ENCODE peak calls at places on chromosomes 12 and 14, in ten cellular contexts. One of them, this sample, is unnamed.

GRCh38 chr12:61367281-61367785 is 892.9 kb upstream of the USP15 start:
- DNase-seq in retina: no peak
- DNase-seq in endothelial cell: no peak
- DNase-seq in mucosa of descending colon: no peak
- DNase-seq in memory B cell: no peak
- DNase-seq in AG08396: no peak
- DNase-seq in fibroblast of the aortic adventitia: no peak
- DNase-seq in posterior cingulate gyrus: no peak
- DNase-seq in CD4-positive, alpha-beta T cell: no peak
- DNase-seq in LoVo: no peak
- DNase-seq in this sample: no peak

GRCh38 chr12:103673891-103674375 is 86.9 kb downstream of the STAB2 start:
- DNase-seq in retina: no peak
- DNase-seq in endothelial cell: no peak
- DNase-seq in mucosa of descending colon: peak
- DNase-seq in memory B cell: no peak
- DNase-seq in AG08396: no peak
- DNase-seq in fibroblast of the aortic adventitia: no peak
- DNase-seq in posterior cingulate gyrus: no peak
- DNase-seq in CD4-positive, alpha-beta T cell: no peak
- DNase-seq in LoVo: peak
- DNase-seq in this sample: no peak

GRCh38 chr12:12099102-12099501 is 28.4 kb downstream of the BCL2L14 start:
- DNase-seq in retina: no peak
- DNase-seq in endothelial cell: no peak
- DNase-seq in mucosa of descending colon: no peak
- DNase-seq in memory B cell: no peak
- DNase-seq in AG08396: no peak
- DNase-seq in fibroblast of the aortic adventitia: no peak
- DNase-seq in posterior cingulate gyrus: no peak
- DNase-seq in CD4-positive, alpha-beta T cell: no peak
- DNase-seq in LoVo: no peak
- DNase-seq in this sample: no peak

GRCh38 chr12:20549115-20549719 is 145.9 kb upstream of the SLCO1C1 start:
- DNase-seq in retina: peak
- DNase-seq in endothelial cell: peak
- DNase-seq in mucosa of descending colon: peak
- DNase-seq in memory B cell: no peak
- DNase-seq in AG08396: peak
- DNase-seq in fibroblast of the aortic adventitia: peak
- DNase-seq in posterior cingulate gyrus: peak
- DNase-seq in CD4-positive, alpha-beta T cell: no peak
- DNase-seq in LoVo: no peak
- DNase-seq in this sample: peak

GRCh38 chr12:94504386-94504785 is 44.7 kb upstream of the CEP83 start:
- DNase-seq in retina: no peak
- DNase-seq in endothelial cell: no peak
- DNase-seq in mucosa of descending colon: no peak
- DNase-seq in memory B cell: no peak
- DNase-seq in AG08396: no peak
- DNase-seq in fibroblast of the aortic adventitia: no peak
- DNase-seq in posterior cingulate gyrus: no peak
- DNase-seq in CD4-positive, alpha-beta T cell: no peak
- DNase-seq in LoVo: no peak
- DNase-seq in this sample: no peak

GRCh38 chr12:127926004-127926403 is 341.0 kb upstream of the TMEM132C start:
- DNase-seq in retina: peak
- DNase-seq in endothelial cell: no peak
- DNase-seq in mucosa of descending colon: peak
- DNase-seq in memory B cell: no peak
- DNase-seq in AG08396: peak
- DNase-seq in fibroblast of the aortic adventitia: peak
- DNase-seq in posterior cingulate gyrus: peak
- DNase-seq in CD4-positive, alpha-beta T cell: no peak
- DNase-seq in LoVo: no peak
- DNase-seq in this sample: peak

GRCh38 chr14:73289308-73289707 is 52.0 kb downstream of the PAPLN start:
- DNase-seq in retina: no peak
- DNase-seq in endothelial cell: no peak
- DNase-seq in mucosa of descending colon: no peak
- DNase-seq in memory B cell: no peak
- DNase-seq in AG08396: no peak
- DNase-seq in fibroblast of the aortic adventitia: no peak
- DNase-seq in posterior cingulate gyrus: no peak
- DNase-seq in CD4-positive, alpha-beta T cell: no peak
- DNase-seq in LoVo: no peak
- DNase-seq in this sample: no peak

GRCh38 chr14:68961781-68962584 is 17.1 kb downstream of the ACTN1 start:
- DNase-seq in retina: no peak
- DNase-seq in endothelial cell: no peak
- DNase-seq in mucosa of descending colon: no peak
- DNase-seq in memory B cell: no peak
- DNase-seq in AG08396: no peak
- DNase-seq in fibroblast of the aortic adventitia: no peak
- DNase-seq in posterior cingulate gyrus: peak
- DNase-seq in CD4-positive, alpha-beta T cell: no peak
- DNase-seq in LoVo: no peak
- DNase-seq in this sample: peak

GRCh38 chr14:100893760-100894159 is 9.8 kb downstream of the RTL1 start:
- DNase-seq in retina: no peak
- DNase-seq in endothelial cell: no peak
- DNase-seq in mucosa of descending colon: no peak
- DNase-seq in memory B cell: no peak
- DNase-seq in AG08396: no peak
- DNase-seq in fibroblast of the aortic adventitia: no peak
- DNase-seq in posterior cingulate gyrus: no peak
- DNase-seq in CD4-positive, alpha-beta T cell: no peak
- DNase-seq in LoVo: no peak
- DNase-seq in this sample: no peak

GRCh38 chr14:95255487-95255886 is 64.2 kb downstream of the CLMN start:
- DNase-seq in retina: no peak
- DNase-seq in endothelial cell: peak
- DNase-seq in mucosa of descending colon: peak
- DNase-seq in memory B cell: no peak
- DNase-seq in AG08396: no peak
- DNase-seq in fibroblast of the aortic adventitia: peak
- DNase-seq in posterior cingulate gyrus: no peak
- DNase-seq in CD4-positive, alpha-beta T cell: no peak
- DNase-seq in LoVo: peak
- DNase-seq in this sample: peak

GRCh38 chr12:54173906-54174471 is 14.8 kb downstream of the SMUG1 start:
- DNase-seq in retina: peak
- DNase-seq in endothelial cell: no peak
- DNase-seq in mucosa of descending colon: no peak
- DNase-seq in memory B cell: no peak
- DNase-seq in AG08396: no peak
- DNase-seq in fibroblast of the aortic adventitia: no peak
- DNase-seq in posterior cingulate gyrus: no peak
- DNase-seq in CD4-positive, alpha-beta T cell: no peak
- DNase-seq in LoVo: no peak
- DNase-seq in this sample: no peak

GRCh38 chr12:83753205-83753604 is 1066.5 kb downstream of the TMTC2 start:
- DNase-seq in retina: no peak
- DNase-seq in endothelial cell: no peak
- DNase-seq in mucosa of descending colon: no peak
- DNase-seq in memory B cell: no peak
- DNase-seq in AG08396: no peak
- DNase-seq in fibroblast of the aortic adventitia: no peak
- DNase-seq in posterior cingulate gyrus: no peak
- DNase-seq in CD4-positive, alpha-beta T cell: no peak
- DNase-seq in LoVo: no peak
- DNase-seq in this sample: no peak

GRCh38 chr14:105742531-105742848 is 216.1 kb downstream of the TMEM121 start:
- DNase-seq in retina: no peak
- DNase-seq in endothelial cell: no peak
- DNase-seq in mucosa of descending colon: no peak
- DNase-seq in memory B cell: no peak
- DNase-seq in AG08396: no peak
- DNase-seq in fibroblast of the aortic adventitia: no peak
- DNase-seq in posterior cingulate gyrus: no peak
- DNase-seq in CD4-positive, alpha-beta T cell: no peak
- DNase-seq in LoVo: no peak
- DNase-seq in this sample: no peak

GRCh38 chr12:64621257-64621942 is 11.1 kb downstream of the RASSF3 start:
- DNase-seq in retina: no peak
- DNase-seq in endothelial cell: no peak
- DNase-seq in mucosa of descending colon: no peak
- DNase-seq in memory B cell: peak
- DNase-seq in AG08396: peak
- DNase-seq in fibroblast of the aortic adventitia: peak
- DNase-seq in posterior cingulate gyrus: no peak
- DNase-seq in CD4-positive, alpha-beta T cell: no peak
- DNase-seq in LoVo: no peak
- DNase-seq in this sample: peak

GRCh38 chr14:65997350-65997749 is 488.8 kb upstream of the CCDC196 start:
- DNase-seq in retina: no peak
- DNase-seq in endothelial cell: no peak
- DNase-seq in mucosa of descending colon: no peak
- DNase-seq in memory B cell: no peak
- DNase-seq in AG08396: no peak
- DNase-seq in fibroblast of the aortic adventitia: no peak
- DNase-seq in posterior cingulate gyrus: no peak
- DNase-seq in CD4-positive, alpha-beta T cell: no peak
- DNase-seq in LoVo: no peak
- DNase-seq in this sample: no peak

GRCh38 chr14:92441751-92442477 is 71.7 kb upstream of the RIN3 start:
- DNase-seq in retina: no peak
- DNase-seq in endothelial cell: no peak
- DNase-seq in mucosa of descending colon: no peak
- DNase-seq in memory B cell: no peak
- DNase-seq in AG08396: no peak
- DNase-seq in fibroblast of the aortic adventitia: no peak
- DNase-seq in posterior cingulate gyrus: no peak
- DNase-seq in CD4-positive, alpha-beta T cell: no peak
- DNase-seq in LoVo: no peak
- DNase-seq in this sample: peak

GRCh38 chr12:120055231-120055630 is 61.3 kb downstream of the RAB35 start:
- DNase-seq in retina: no peak
- DNase-seq in endothelial cell: no peak
- DNase-seq in mucosa of descending colon: no peak
- DNase-seq in memory B cell: no peak
- DNase-seq in AG08396: no peak
- DNase-seq in fibroblast of the aortic adventitia: peak
- DNase-seq in posterior cingulate gyrus: no peak
- DNase-seq in CD4-positive, alpha-beta T cell: no peak
- DNase-seq in LoVo: no peak
- DNase-seq in this sample: no peak

GRCh38 chr12:39752482-39753147 is 133.0 kb upstream of the ABCD2 start:
- DNase-seq in retina: no peak
- DNase-seq in endothelial cell: no peak
- DNase-seq in mucosa of descending colon: no peak
- DNase-seq in memory B cell: no peak
- DNase-seq in AG08396: no peak
- DNase-seq in fibroblast of the aortic adventitia: no peak
- DNase-seq in posterior cingulate gyrus: no peak
- DNase-seq in CD4-positive, alpha-beta T cell: no peak
- DNase-seq in LoVo: no peak
- DNase-seq in this sample: no peak

GRCh38 chr12:96044017-96044985 is 8.9 kb upstream of the LTA4H start:
- DNase-seq in retina: no peak
- DNase-seq in endothelial cell: no peak
- DNase-seq in mucosa of descending colon: no peak
- DNase-seq in memory B cell: no peak
- DNase-seq in AG08396: peak
- DNase-seq in fibroblast of the aortic adventitia: peak
- DNase-seq in posterior cingulate gyrus: no peak
- DNase-seq in CD4-positive, alpha-beta T cell: no peak
- DNase-seq in LoVo: peak
- DNase-seq in this sample: peak

GRCh38 chr14:64683264-64683663 is 21.0 kb upstream of the PLEKHG3 start:
- DNase-seq in retina: peak
- DNase-seq in endothelial cell: no peak
- DNase-seq in mucosa of descending colon: no peak
- DNase-seq in memory B cell: no peak
- DNase-seq in AG08396: no peak
- DNase-seq in fibroblast of the aortic adventitia: no peak
- DNase-seq in posterior cingulate gyrus: peak
- DNase-seq in CD4-positive, alpha-beta T cell: no peak
- DNase-seq in LoVo: no peak
- DNase-seq in this sample: no peak

GRCh38 chr12:132617135-132617701 is 1.4 kb upstream of the P2RX2 start:
- DNase-seq in retina: no peak
- DNase-seq in endothelial cell: no peak
- DNase-seq in mucosa of descending colon: no peak
- DNase-seq in memory B cell: no peak
- DNase-seq in AG08396: no peak
- DNase-seq in fibroblast of the aortic adventitia: no peak
- DNase-seq in posterior cingulate gyrus: no peak
- DNase-seq in CD4-positive, alpha-beta T cell: no peak
- DNase-seq in LoVo: no peak
- DNase-seq in this sample: no peak

GRCh38 chr14:20421267-20421666 is 8.0 kb upstream of the TEP1 start:
- DNase-seq in retina: no peak
- DNase-seq in endothelial cell: no peak
- DNase-seq in mucosa of descending colon: no peak
- DNase-seq in memory B cell: no peak
- DNase-seq in AG08396: no peak
- DNase-seq in fibroblast of the aortic adventitia: no peak
- DNase-seq in posterior cingulate gyrus: no peak
- DNase-seq in CD4-positive, alpha-beta T cell: no peak
- DNase-seq in LoVo: no peak
- DNase-seq in this sample: no peak

This sample was measured in EH.